ENCODE peak calls at places on chromosomes 13 and 19, in ten cellular contexts. P is foreskin fibroblast; F is effector memory CD4-positive, alpha-beta T cell; D is tibial artery; J is upper lobe of right lung; R is right lobe of liver; T is thoracic aorta; A is HepG2; S is BJ; W is mucosa of descending colon. L is an unnamed sample.

GRCh38 chr13:20828540-20829364 is 55.0 kb upstream of the EEF1AKMT1 start:
- DNase-seq in J (no peak), D (no peak), T (no peak), S (no peak), R (no peak), W (peak), F (no peak), P (peak), A (peak), L (peak)

GRCh38 chr13:55361141-55361540 is 1779.6 kb upstream of the PRR20A start:
- DNase-seq in T (no peak), F (no peak), A (no peak), R (no peak), W (no peak), P (no peak), S (no peak), J (no peak), D (no peak), L (no peak)

GRCh38 chr13:34720618-34721017 is 221.5 kb upstream of the NBEA start:
- DNase-seq in F (no peak), A (no peak), R (no peak), S (no peak), J (no peak), W (no peak), D (no peak), P (no peak), T (no peak), L (no peak)

GRCh38 chr19:3324405-3324856 is 42.0 kb upstream of the NFIC start:
- DNase-seq in S (no peak), D (no peak), F (peak), P (peak), T (no peak), W (peak), R (peak), A (peak), J (peak), L (peak)

GRCh38 chr13:97743946-97744345 is 209.5 kb upstream of the IPO5 start:
- DNase-seq in A (no peak), D (no peak), S (no peak), J (no peak), R (no peak), T (no peak), P (peak), W (no peak), F (no peak), L (no peak)

GRCh38 chr19:10543420-10544241 is at the start of gene ATG4D:
- DNase-seq in F (peak), S (no peak), A (peak), T (no peak), R (peak), J (peak), D (peak), P (peak), W (peak), L (peak)

GRCh38 chr13:90305796-90306195 is 1041.7 kb upstream of the MIR17HG start:
- DNase-seq in J (no peak), T (no peak), P (no peak), W (no peak), R (no peak), S (no peak), F (no peak), A (no peak), D (no peak), L (no peak)

GRCh38 chr13:27442071-27442647 is 8.2 kb downstream of the MTIF3 start:
- DNase-seq in D (no peak), J (no peak), T (no peak), W (peak), S (no peak), A (no peak), F (peak), P (no peak), R (no peak), L (peak)

GRCh38 chr13:77859450-77859849 is 59.2 kb downstream of the EDNRB start:
- DNase-seq in A (no peak), J (no peak), R (no peak), P (peak), D (no peak), W (no peak), F (no peak), T (no peak), S (no peak), L (no peak)

GRCh38 chr13:109812375-109812774 is 26.0 kb upstream of the IRS2 start:
- DNase-seq in P (no peak), D (no peak), R (no peak), J (no peak), A (no peak), T (no peak), S (no peak), W (no peak), F (no peak), L (no peak)

GRCh38 chr13:89584058-89584457 is 1763.4 kb upstream of the MIR17HG start:
- DNase-seq in F (no peak), J (no peak), T (no peak), S (no peak), D (no peak), R (no peak), A (no peak), W (no peak), P (no peak), L (no peak)

GRCh38 chr19:39110263-39110967 is 15.2 kb upstream of the PAK4 start:
- DNase-seq in A (peak), F (peak), S (no peak), T (no peak), R (no peak), J (peak), P (peak), W (peak), D (no peak), L (peak)

GRCh38 chr19:38869160-38869835 is 8.8 kb downstream of the RINL start:
- DNase-seq in T (no peak), F (peak), J (no peak), W (peak), P (no peak), S (no peak), D (no peak), A (no peak), R (peak), L (no peak)

GRCh38 chr13:104954210-104954609 is 1581.3 kb downstream of the EFNB2 start:
- DNase-seq in T (no peak), A (no peak), F (no peak), W (no peak), P (peak), R (no peak), D (no peak), S (no peak), J (no peak), L (no peak)

GRCh38 chr13:97391201-97391600 is 42.8 kb upstream of the RAP2A start:
- DNase-seq in P (no peak), T (no peak), F (no peak), D (no peak), J (no peak), S (no peak), A (no peak), W (no peak), R (no peak), L (no peak)

GRCh38 chr19:45613926-45614725 is 12.1 kb upstream of the GPR4 start:
- DNase-seq in D (no peak), J (no peak), R (no peak), W (peak), F (no peak), P (peak), T (no peak), S (peak), A (no peak), L (peak)

GRCh38 chr19:35249848-35250711 is 1.3 kb downstream of the LSR start:
- DNase-seq in W (no peak), A (no peak), S (no peak), P (no peak), T (no peak), R (no peak), F (no peak), D (peak), J (peak), L (no peak)

GRCh38 chr19:10389863-10390262 is 9.5 kb upstream of the TYK2 start:
- DNase-seq in J (no peak), A (no peak), S (no peak), D (no peak), R (no peak), F (no peak), T (no peak), P (peak), W (no peak), L (no peak)

GRCh38 chr13:98507060-98507797 is 69.7 kb downstream of the STK24 start:
- DNase-seq in P (peak), D (no peak), R (peak), S (no peak), A (peak), J (peak), F (no peak), T (no peak), W (peak), L (peak)

GRCh38 chr19:21482863-21483276 is 22.5 kb upstream of the ZNF429 start:
- DNase-seq in J (peak), S (no peak), W (peak), P (peak), A (peak), F (peak), D (peak), T (no peak), R (peak), L (peak)

GRCh38 chr19:36574762-36575161 is 1.7 kb upstream of the ZNF529 start:
- DNase-seq in D (no peak), W (no peak), J (no peak), F (no peak), P (no peak), A (no peak), R (no peak), T (no peak), S (no peak), L (no peak)
- H3K4me3 ChIP-seq in D (no peak), W (no peak), J (no peak), F (no peak), P (peak), A (peak), R (no peak), T (peak), S (no peak), L (no peak)

GRCh38 chr19:18895038-18895827 is 725 bp downstream of the CERS1 start:
- DNase-seq in J (no peak), W (peak), P (peak), A (peak), D (peak), R (peak), S (no peak), F (no peak), T (no peak), L (no peak)
- H3K4me3 ChIP-seq in J (peak), W (no peak), P (peak), A (peak), D (peak), R (no peak), S (peak), F (no peak), T (peak), L (peak)

DNA sequence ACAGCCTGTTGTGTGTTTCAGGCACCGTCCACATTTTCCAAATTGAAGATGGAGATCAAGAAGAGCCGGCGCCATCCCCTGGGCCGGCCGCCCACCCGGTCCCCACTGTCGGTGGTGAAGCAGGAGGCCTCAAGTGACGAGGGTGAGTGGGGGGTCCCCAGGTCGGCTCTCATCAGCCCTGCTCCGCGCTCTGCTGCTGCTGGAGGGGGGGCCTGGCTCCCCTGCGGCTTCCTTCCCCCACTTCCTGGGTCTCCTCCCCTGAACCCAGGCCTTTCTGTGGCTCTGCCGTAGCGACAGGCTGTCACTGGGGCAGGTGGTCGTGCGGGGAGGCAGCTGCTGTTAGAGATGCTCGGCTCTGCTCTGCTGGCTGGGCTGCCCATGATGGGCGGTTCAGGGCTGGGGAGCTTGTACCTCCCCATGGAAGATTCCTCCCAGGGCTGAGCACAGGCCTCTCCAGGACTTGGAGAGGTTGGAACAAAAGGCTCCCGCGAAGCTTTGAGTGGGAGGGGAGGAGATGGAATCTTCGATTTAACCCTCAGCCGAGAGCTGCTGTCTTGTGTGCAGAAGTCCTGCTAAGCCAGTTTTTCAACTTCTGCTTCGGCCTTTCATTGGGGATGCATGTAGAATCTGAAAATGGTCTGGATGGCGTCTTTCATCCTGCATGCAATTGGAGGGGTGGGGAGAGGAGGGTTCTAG is 163.1 kb downstream of the KDM4B start:
- DNase-seq in T (no peak), W (no peak), J (no peak), P (no peak), F (no peak), D (no peak), S (no peak), A (no peak), R (no peak), L (no peak)
- H3K4me3 ChIP-seq in T (no peak), W (no peak), J (no peak), P (no peak), F (no peak), D (no peak), S (no peak), A (no peak), R (no peak), L (no peak)

DNA sequence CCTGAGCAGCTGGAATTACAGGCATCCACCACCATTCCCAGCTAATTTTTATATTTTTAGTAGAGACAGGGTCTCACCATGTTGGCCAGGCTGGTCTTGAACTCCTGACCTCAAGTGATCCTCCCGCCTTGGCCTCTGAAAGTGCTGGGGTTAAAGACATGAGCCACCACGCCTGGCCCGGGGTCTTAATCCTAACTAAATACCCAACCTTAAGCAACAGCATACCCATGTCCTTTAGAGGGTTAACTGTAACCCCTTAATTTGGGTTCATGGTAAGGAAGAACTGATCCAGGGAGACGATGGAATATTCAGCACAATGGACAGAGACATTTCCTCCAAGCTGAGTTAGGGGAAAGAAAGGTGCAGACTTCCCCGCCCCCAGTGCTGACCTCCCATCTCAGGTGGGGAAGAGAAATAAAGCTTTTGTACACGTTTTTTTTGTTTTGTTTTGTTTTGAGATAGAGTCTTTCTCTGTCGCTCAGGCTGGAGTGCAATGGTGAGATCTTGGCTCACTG is 8.7 kb upstream of the GALP start:
- DNase-seq in P (no peak), F (no peak), J (no peak), W (no peak), R (no peak), A (no peak), D (no peak), T (no peak), S (no peak), L (no peak)
- H3K4me3 ChIP-seq in P (no peak), F (no peak), J (no peak), W (no peak), R (no peak), A (no peak), D (no peak), T (no peak), S (no peak), L (no peak)

L was measured in small intestine.